ENCODE peak calls at places on chromosomes 2 and 18, in ten cellular contexts. B, G, P, S, E, N, F, K, W and X are unnamed samples. For H3K4me1, the result is how much of the 10 kb centered on the place peaks cover.

GRCh38 chr2:218370410-218371063 is 11.5 kb upstream of the SLC11A1 start:
- DNase-seq in S (peak), N (no peak), K (no peak), G (no peak), E (no peak), B (peak), W (peak), F (peak), P (peak), X (no peak)

GRCh38 chr2:157468931-157469708 is 25.2 kb upstream of the CYTIP start:
- DNase-seq in W (no peak), F (no peak), B (no peak), N (no peak), G (peak), E (no peak), P (peak), S (no peak), K (no peak), X (no peak)

GRCh38 chr18:63317982-63318881 is 1.3 kb downstream of the BCL2 start:
- DNase-seq in B (peak), G (no peak), S (peak), F (peak), P (peak), N (peak), W (peak), E (peak), K (no peak), X (peak)

GRCh38 chr2:27494284-27494943 is 586 bp downstream of the FNDC4 start:
- DNase-seq in E (no peak), G (peak), K (peak), S (peak), F (peak), N (peak), B (peak), P (no peak), W (peak), X (no peak)

GRCh38 chr2:231611273-231612198 is 18.9 kb downstream of the TEX44 start:
- DNase-seq in K (no peak), B (no peak), E (no peak), P (peak), N (peak), G (peak), S (peak), F (peak), W (peak), X (no peak)

GRCh38 chr2:162475661-162476060 is 131.7 kb downstream of the GCA start:
- DNase-seq in G (peak), W (no peak), N (no peak), K (peak), F (no peak), E (no peak), B (no peak), S (no peak), P (no peak), X (no peak)

GRCh38 chr2:240573071-240573515 is 4.8 kb downstream of the RNPEPL1 start:
- DNase-seq in K (no peak), W (peak), G (no peak), S (no peak), N (no peak), B (no peak), P (no peak), E (no peak), F (no peak), X (no peak)

GRCh38 chr2:183059561-183059960 is 19.0 kb upstream of the DUSP19 start:
- DNase-seq in E (no peak), G (peak), W (no peak), N (no peak), P (no peak), K (no peak), F (no peak), B (no peak), S (no peak), X (no peak)

GRCh38 chr2:150971910-150972309 is 289.8 kb downstream of the RBM43 start:
- DNase-seq in E (no peak), S (no peak), G (no peak), P (no peak), B (no peak), F (no peak), K (no peak), N (no peak), W (no peak), X (no peak)

GRCh38 chr2:127083819-127084503 is 23.0 kb downstream of the BIN1 start:
- DNase-seq in S (peak), E (no peak), K (no peak), N (no peak), B (peak), W (peak), F (peak), G (peak), P (no peak), X (peak)

GRCh38 chr2:62787381-62787780 is 81.9 kb downstream of the EHBP1 start:
- DNase-seq in G (peak), K (peak), E (no peak), S (no peak), N (peak), F (no peak), W (no peak), B (no peak), P (peak), X (no peak)

GRCh38 chr2:227536445-227536844 is 62.2 kb upstream of the SCYGR2 start:
- DNase-seq in G (no peak), B (no peak), N (no peak), S (no peak), P (no peak), F (no peak), E (no peak), W (no peak), K (no peak), X (no peak)

GRCh38 chr2:217631091-217631490 is 371.7 kb downstream of the TNS1 start:
- DNase-seq in F (no peak), S (no peak), G (no peak), B (no peak), N (no peak), E (no peak), P (no peak), W (no peak), K (no peak), X (no peak)

GRCh38 chr2:156892449-156893335 is 364.8 kb upstream of the GALNT5 start:
- DNase-seq in W (no peak), K (peak), P (peak), E (no peak), N (peak), S (no peak), G (peak), B (peak), F (no peak), X (peak)

GRCh38 chr2:37833420-37833819 is 91.7 kb upstream of the RMDN2 start:
- DNase-seq in G (peak), E (no peak), K (no peak), S (no peak), F (no peak), B (no peak), N (no peak), W (no peak), P (no peak), X (no peak)

GRCh38 chr2:140528982-140529381 is 1601.8 kb downstream of the LRP1B start:
- DNase-seq in E (no peak), K (no peak), W (no peak), F (no peak), N (no peak), B (no peak), S (no peak), P (no peak), G (no peak), X (no peak)

GRCh38 chr2:144513388-144514100 is 6.4 kb downstream of the ZEB2 start:
- DNase-seq in E (no peak), F (peak), B (no peak), P (no peak), G (peak), W (no peak), S (no peak), N (no peak), K (no peak), X (no peak)

GRCh38 chr2:144515425-144515693 is 4.6 kb downstream of the ZEB2 start:
- DNase-seq in E (no peak), N (no peak), P (no peak), K (no peak), S (no peak), F (no peak), W (no peak), B (no peak), G (no peak), X (no peak)

GRCh38 chr2:144515694-144516416 is 4.1 kb downstream of the ZEB2 start:
- DNase-seq in B (no peak), P (peak), N (peak), W (peak), K (no peak), F (peak), E (no peak), G (peak), S (peak), X (no peak)

GRCh38 chr2:144516417-144516980 is 3.4 kb downstream of the ZEB2 start:
- DNase-seq in K (no peak), N (no peak), W (peak), G (peak), F (no peak), B (no peak), E (no peak), P (peak), S (no peak), X (no peak)

GRCh38 chr2:144514731-144515424 is 5.0 kb downstream of the ZEB2 start:
- DNase-seq in K (no peak), E (no peak), P (no peak), B (no peak), N (no peak), G (peak), W (peak), F (no peak), S (no peak), X (no peak)
- H3K27ac ChIP-seq in K (no peak), E (no peak), P (no peak), B (peak), N (no peak), G (peak), W (peak), F (peak), S (peak), X (peak)

GRCh38 chr2:112640467-112640799 is 5.3 kb upstream of the SLC20A1 start:
- DNase-seq in K (no peak), P (no peak), N (no peak), F (no peak), G (no peak), W (no peak), B (no peak), E (no peak), S (no peak), X (no peak)

GRCh38 chr2:112634153-112634873 is 11.4 kb upstream of the SLC20A1 start:
- DNase-seq in B (peak), W (no peak), K (no peak), G (no peak), S (peak), N (no peak), E (no peak), P (no peak), F (no peak), X (no peak)

GRCh38 chr2:112636605-112637288 is 9.0 kb upstream of the SLC20A1 start:
- DNase-seq in G (no peak), S (peak), P (no peak), K (no peak), F (no peak), B (no peak), E (no peak), N (no peak), W (no peak), X (no peak)

GRCh38 chr2:112634874-112635157 is 10.9 kb upstream of the SLC20A1 start:
- DNase-seq in G (no peak), W (no peak), S (no peak), B (no peak), F (no peak), K (no peak), P (no peak), E (no peak), N (no peak), X (no peak)

GRCh38 chr2:112637289-112637660 is 8.5 kb upstream of the SLC20A1 start:
- DNase-seq in K (no peak), P (no peak), E (no peak), N (no peak), B (no peak), F (no peak), W (no peak), S (peak), G (no peak), X (no peak)
- H3K4me1 ChIP-seq in K (under half), P (under half), E (under half), N (under half), B (under half), F (under half), W (under half), S (under half), G (under half), X (under half)

DNA sequence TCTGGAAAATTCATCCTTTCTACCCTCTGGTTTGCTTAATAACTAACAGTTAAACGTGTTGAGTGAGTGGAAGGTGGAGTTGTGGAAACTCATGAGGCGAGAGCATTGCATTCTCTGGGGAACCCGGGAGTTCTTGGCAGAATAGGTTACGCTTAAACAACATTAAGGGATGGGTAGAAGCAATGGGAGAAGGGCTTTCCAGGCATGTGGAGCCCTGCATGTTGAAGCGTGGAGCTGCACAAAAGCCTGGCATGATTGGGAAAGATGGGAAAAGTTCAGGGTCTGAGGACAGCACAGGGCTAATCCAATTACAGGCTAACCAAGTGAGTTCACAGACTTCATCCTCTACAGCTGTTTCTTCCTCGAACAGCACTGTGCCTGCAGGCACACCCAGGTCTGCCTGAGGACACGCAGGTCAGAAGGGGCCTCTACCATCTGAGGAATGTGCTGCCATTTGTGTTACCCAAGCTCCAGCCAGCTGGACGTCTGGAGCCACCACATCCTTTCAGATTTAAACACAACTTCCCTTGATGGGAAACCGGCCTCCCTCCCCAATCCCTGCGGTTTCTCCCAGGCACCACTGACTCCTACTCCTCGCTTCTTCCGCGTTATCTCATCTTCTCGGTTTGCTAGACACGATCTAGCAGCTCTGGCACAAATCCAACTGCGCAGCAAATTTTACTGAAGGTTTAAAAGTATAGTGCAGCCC is 164.2 kb downstream of the ANTXR1 start:
- DNase-seq in K (no peak), E (no peak), G (peak), N (no peak), W (peak), F (peak), B (no peak), S (peak), P (no peak), X (no peak)
- H3K27ac ChIP-seq in K (no peak), E (no peak), G (peak), N (no peak), W (peak), F (peak), B (peak), S (peak), P (no peak), X (peak)

GRCh38 chr2:173943139-173943538 is 22.0 kb downstream of the SP3 start:
- DNase-seq in F (no peak), W (no peak), N (no peak), K (no peak), E (no peak), P (no peak), S (no peak), G (peak), B (no peak), X (no peak)
- H3K4me1 ChIP-seq in F (half or more), W (under half), N (under half), K (under half), E (half or more), P (half or more), S (under half), G (under half), B (under half), X (under half)

DNA sequence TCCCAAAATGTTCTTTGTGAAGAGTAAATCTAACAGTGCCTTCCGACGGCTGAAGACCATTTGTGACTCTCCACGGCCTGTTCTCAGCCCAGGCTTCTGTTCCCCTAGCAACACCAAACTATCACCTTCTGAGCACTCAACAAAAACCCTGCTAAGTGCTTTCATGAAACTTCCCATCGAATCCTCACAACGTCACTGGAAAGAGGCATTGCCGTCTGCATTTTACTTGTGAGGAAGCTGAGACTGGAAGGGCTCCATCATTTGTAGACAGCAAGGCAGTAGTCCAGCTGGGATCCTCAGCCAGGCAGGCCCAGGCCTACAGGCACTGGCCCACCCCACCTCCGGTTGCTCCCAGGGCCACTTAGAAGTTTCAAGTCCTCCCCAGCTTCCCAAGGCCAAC is 97.8 kb upstream of the POU3F3 start:
- DNase-seq in N (no peak), G (no peak), S (no peak), F (no peak), E (no peak), K (no peak), W (no peak), B (no peak), P (no peak), X (no peak)
- H3K27ac ChIP-seq in N (no peak), G (no peak), S (no peak), F (no peak), E (no peak), K (no peak), W (no peak), B (no peak), P (no peak), X (no peak)

GRCh38 chr2:84946204-84947009 is 24.6 kb upstream of the KCMF1 start:
- DNase-seq in W (no peak), N (no peak), P (peak), G (peak), F (no peak), B (no peak), K (no peak), S (peak), E (peak), X (no peak)

GRCh38 chr2:84942166-84942565 is 28.8 kb upstream of the KCMF1 start:
- DNase-seq in N (no peak), B (no peak), F (no peak), S (no peak), W (no peak), P (no peak), K (no peak), G (no peak), E (no peak), X (no peak)

GRCh38 chr2:84942964-84943421 is 28.0 kb upstream of the KCMF1 start:
- DNase-seq in B (no peak), G (peak), N (no peak), S (no peak), K (no peak), P (peak), F (no peak), W (no peak), E (no peak), X (no peak)

GRCh38 chr2:84947010-84947593 is 23.9 kb upstream of the KCMF1 start:
- DNase-seq in W (no peak), P (no peak), K (no peak), N (no peak), B (no peak), E (no peak), G (no peak), S (no peak), F (no peak), X (no peak)

GRCh38 chr2:84944257-84944909 is 26.6 kb upstream of the KCMF1 start:
- DNase-seq in K (no peak), F (no peak), S (no peak), B (no peak), W (no peak), E (no peak), N (no peak), G (no peak), P (no peak), X (no peak)
- H3K4me1 ChIP-seq in K (under half), F (under half), S (under half), B (under half), W (under half), E (under half), N (under half), G (under half), P (under half), X (under half)

GRCh38 chr2:226213717-226214116 is 585.9 kb downstream of the IRS1 start:
- DNase-seq in F (no peak), N (no peak), W (no peak), K (no peak), P (no peak), S (no peak), E (no peak), G (peak), B (no peak), X (no peak)
- H3K27ac ChIP-seq in F (no peak), N (no peak), W (no peak), K (no peak), P (no peak), S (no peak), E (no peak), G (peak), B (no peak), X (no peak)

GRCh38 chr2:189577108-189577507 is 3.5 kb downstream of the SLC40A1 start:
- DNase-seq in W (no peak), B (no peak), F (no peak), E (no peak), G (no peak), P (no peak), K (no peak), N (peak), S (no peak), X (no peak)

GRCh38 chr2:189579585-189579984 is 1.0 kb downstream of the SLC40A1 start:
- DNase-seq in S (no peak), P (no peak), G (no peak), E (no peak), W (no peak), B (no peak), F (no peak), K (no peak), N (no peak), X (peak)

GRCh38 chr2:189580267-189580661 is 322 bp downstream of the SLC40A1 start:
- DNase-seq in E (peak), N (peak), W (peak), K (no peak), F (peak), G (peak), B (peak), P (no peak), S (peak), X (peak)

GRCh38 chr2:189576361-189576760 is 4.2 kb downstream of the SLC40A1 start:
- DNase-seq in N (no peak), S (no peak), B (peak), G (no peak), W (no peak), E (no peak), K (no peak), P (no peak), F (peak), X (no peak)

GRCh38 chr2:189578272-189578671 is 2.3 kb downstream of the SLC40A1 start:
- DNase-seq in N (no peak), F (no peak), S (no peak), K (no peak), B (no peak), W (no peak), G (no peak), E (no peak), P (no peak), X (no peak)
- H3K4me1 ChIP-seq in N (under half), F (half or more), S (under half), K (under half), B (under half), W (under half), G (under half), E (under half), P (under half), X (under half)